ENCODE peak calls at places on chromosome 22, in four cellular contexts. E, V, Z and F are unnamed samples.

GRCh38 chr22:23549198-23549595 is 30.9 kb downstream of the IGLL1 start:
- DNase-seq in E (peak), V (no peak), Z (no peak), F (no peak)

GRCh38 chr22:44861245-44861644 is 108.9 kb downstream of the ARHGAP8 start:
- DNase-seq in E (no peak), V (no peak), Z (no peak), F (no peak)

GRCh38 chr22:30580896-30581295 is 6.4 kb upstream of the GAL3ST1 start:
- DNase-seq in E (no peak), V (no peak), Z (no peak), F (no peak)

GRCh38 chr22:31574015-31574670 is 77.8 kb downstream of the SFI1 start:
- DNase-seq in E (no peak), V (no peak), Z (no peak), F (no peak)

GRCh38 chr22:47151490-47151889 is 389.0 kb downstream of the TBC1D22A start:
- DNase-seq in E (no peak), V (no peak), Z (no peak), F (no peak)

GRCh38 chr22:30806391-30806861 is 111.8 kb downstream of the OSBP2 start:
- DNase-seq in E (no peak), V (no peak), Z (peak), F (no peak)

GRCh38 chr22:39178206-39179111 is 26.0 kb upstream of the CBX7 start:
- DNase-seq in E (no peak), V (no peak), Z (no peak), F (no peak)

GRCh38 chr22:46737105-46737975 is 712 bp downstream of the CERK start:
- DNase-seq in E (no peak), V (no peak), Z (peak), F (peak)

GRCh38 chr22:46293591-46294260 is 2.9 kb upstream of the GTSE1 start:
- DNase-seq in E (no peak), V (no peak), Z (no peak), F (peak)

GRCh38 chr22:35629406-35630234 is 12.5 kb upstream of the MB start:
- DNase-seq in E (peak), V (peak), Z (peak), F (peak)